ENCODE peak calls at places on chromosomes 11 and 22, in ten cellular contexts. One of them, this sample, is unnamed.

GRCh38 chr11:3126207-3126865 is 38.8 kb downstream of the OSBPL5 start:
- DNase-seq in left ventricle myocardium inferior: peak
- DNase-seq in CD8-positive, alpha-beta T cell: no peak
- DNase-seq in PC-9: no peak
- DNase-seq in Peyer's patch: peak
- DNase-seq in hepatocyte: no peak
- DNase-seq in brain microvascular endothelial cell: no peak
- DNase-seq in ovary: no peak
- DNase-seq in neural progenitor cell: no peak
- DNase-seq in A549: no peak
- DNase-seq in this sample: peak

GRCh38 chr22:17957683-17958082 is 66.7 kb downstream of the MICAL3 start:
- DNase-seq in A549: no peak
- DNase-seq in ovary: no peak
- DNase-seq in hepatocyte: no peak
- DNase-seq in neural progenitor cell: no peak
- DNase-seq in CD8-positive, alpha-beta T cell: no peak
- DNase-seq in brain microvascular endothelial cell: no peak
- DNase-seq in Peyer's patch: no peak
- DNase-seq in PC-9: no peak
- DNase-seq in left ventricle myocardium inferior: no peak
- DNase-seq in this sample: no peak

GRCh38 chr11:17558916-17559315 is 11.9 kb downstream of the OTOG start:
- DNase-seq in neural progenitor cell: no peak
- DNase-seq in CD8-positive, alpha-beta T cell: no peak
- DNase-seq in hepatocyte: no peak
- DNase-seq in PC-9: no peak
- DNase-seq in brain microvascular endothelial cell: no peak
- DNase-seq in A549: no peak
- DNase-seq in left ventricle myocardium inferior: no peak
- DNase-seq in Peyer's patch: no peak
- DNase-seq in ovary: no peak
- DNase-seq in this sample: no peak

GRCh38 chr22:45422237-45422983 is 8.9 kb downstream of the RIBC2 start:
- DNase-seq in ovary: no peak
- DNase-seq in left ventricle myocardium inferior: no peak
- DNase-seq in brain microvascular endothelial cell: no peak
- DNase-seq in CD8-positive, alpha-beta T cell: no peak
- DNase-seq in neural progenitor cell: no peak
- DNase-seq in hepatocyte: no peak
- DNase-seq in A549: no peak
- DNase-seq in Peyer's patch: no peak
- DNase-seq in PC-9: no peak
- DNase-seq in this sample: peak

GRCh38 chr22:39748877-39749276 is 144.7 kb downstream of the ENTHD1 start:
- DNase-seq in PC-9: no peak
- DNase-seq in Peyer's patch: no peak
- DNase-seq in neural progenitor cell: no peak
- DNase-seq in left ventricle myocardium inferior: no peak
- DNase-seq in brain microvascular endothelial cell: no peak
- DNase-seq in CD8-positive, alpha-beta T cell: no peak
- DNase-seq in ovary: no peak
- DNase-seq in A549: no peak
- DNase-seq in hepatocyte: no peak
- DNase-seq in this sample: no peak

GRCh38 chr22:26589845-26590524 is at the start of gene TPST2:
- DNase-seq in brain microvascular endothelial cell: peak
- DNase-seq in PC-9: peak
- DNase-seq in hepatocyte: peak
- DNase-seq in ovary: peak
- DNase-seq in left ventricle myocardium inferior: peak
- DNase-seq in neural progenitor cell: peak
- DNase-seq in A549: peak
- DNase-seq in Peyer's patch: peak
- DNase-seq in CD8-positive, alpha-beta T cell: peak
- DNase-seq in this sample: peak

GRCh38 chr22:46078241-46079092 is 71.9 kb upstream of the PPARA start:
- DNase-seq in Peyer's patch: peak
- DNase-seq in A549: peak
- DNase-seq in brain microvascular endothelial cell: no peak
- DNase-seq in left ventricle myocardium inferior: peak
- DNase-seq in ovary: peak
- DNase-seq in hepatocyte: no peak
- DNase-seq in neural progenitor cell: no peak
- DNase-seq in PC-9: no peak
- DNase-seq in CD8-positive, alpha-beta T cell: no peak
- DNase-seq in this sample: peak

GRCh38 chr22:42437488-42438292 is 5.5 kb upstream of the NFAM1 start:
- DNase-seq in brain microvascular endothelial cell: peak
- DNase-seq in CD8-positive, alpha-beta T cell: peak
- DNase-seq in left ventricle myocardium inferior: peak
- DNase-seq in PC-9: peak
- DNase-seq in hepatocyte: peak
- DNase-seq in ovary: peak
- DNase-seq in A549: peak
- DNase-seq in Peyer's patch: peak
- DNase-seq in neural progenitor cell: peak
- DNase-seq in this sample: peak

GRCh38 chr11:20464566-20464965 is 77.0 kb downstream of the PRMT3 start:
- DNase-seq in brain microvascular endothelial cell: no peak
- DNase-seq in neural progenitor cell: no peak
- DNase-seq in hepatocyte: no peak
- DNase-seq in PC-9: no peak
- DNase-seq in ovary: no peak
- DNase-seq in CD8-positive, alpha-beta T cell: no peak
- DNase-seq in left ventricle myocardium inferior: no peak
- DNase-seq in A549: no peak
- DNase-seq in Peyer's patch: no peak
- DNase-seq in this sample: no peak

GRCh38 chr22:39661842-39662676 is 91.5 kb downstream of the CACNA1I start:
- DNase-seq in brain microvascular endothelial cell: no peak
- DNase-seq in hepatocyte: peak
- DNase-seq in A549: no peak
- DNase-seq in left ventricle myocardium inferior: no peak
- DNase-seq in ovary: no peak
- DNase-seq in CD8-positive, alpha-beta T cell: peak
- DNase-seq in Peyer's patch: peak
- DNase-seq in neural progenitor cell: peak
- DNase-seq in PC-9: peak
- DNase-seq in this sample: no peak

GRCh38 chr11:19193916-19194315 is 7.9 kb downstream of the CSRP3 start:
- DNase-seq in CD8-positive, alpha-beta T cell: no peak
- DNase-seq in hepatocyte: no peak
- DNase-seq in Peyer's patch: no peak
- DNase-seq in ovary: no peak
- DNase-seq in brain microvascular endothelial cell: no peak
- DNase-seq in left ventricle myocardium inferior: no peak
- DNase-seq in neural progenitor cell: no peak
- DNase-seq in A549: no peak
- DNase-seq in PC-9: no peak
- DNase-seq in this sample: no peak

GRCh38 chr11:28110839-28111235 is 2.6 kb downstream of the METTL15 start:
- DNase-seq in CD8-positive, alpha-beta T cell: no peak
- DNase-seq in A549: no peak
- DNase-seq in Peyer's patch: no peak
- DNase-seq in hepatocyte: peak
- DNase-seq in ovary: no peak
- DNase-seq in left ventricle myocardium inferior: no peak
- DNase-seq in PC-9: no peak
- DNase-seq in brain microvascular endothelial cell: no peak
- DNase-seq in neural progenitor cell: no peak
- DNase-seq in this sample: no peak

GRCh38 chr11:88398372-88399140 is 61.0 kb upstream of the CTSC start:
- DNase-seq in A549: peak
- DNase-seq in neural progenitor cell: no peak
- DNase-seq in ovary: no peak
- DNase-seq in PC-9: no peak
- DNase-seq in left ventricle myocardium inferior: no peak
- DNase-seq in CD8-positive, alpha-beta T cell: no peak
- DNase-seq in hepatocyte: no peak
- DNase-seq in Peyer's patch: no peak
- DNase-seq in brain microvascular endothelial cell: peak
- DNase-seq in this sample: no peak

DNA sequence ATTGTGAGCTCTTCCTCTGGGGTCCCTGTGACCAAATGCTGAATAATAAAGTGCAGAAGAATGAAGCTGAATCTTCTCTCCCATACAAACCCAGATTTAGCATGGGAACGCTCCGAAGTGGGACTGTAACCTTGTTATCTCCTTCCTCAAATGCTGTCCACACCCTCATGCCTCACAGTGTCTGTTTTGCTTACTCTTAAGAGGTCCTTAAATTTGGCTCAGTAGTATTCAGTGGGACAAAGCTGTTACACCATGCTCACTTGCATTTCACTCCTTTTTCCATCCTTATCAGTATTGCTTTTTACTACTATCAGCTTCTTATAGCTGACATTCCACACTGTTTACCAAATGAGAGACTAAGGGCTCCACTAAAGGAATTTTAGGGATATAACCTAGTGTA is 13.8 kb upstream of the AMOTL1 start:
- DNase-seq in left ventricle myocardium inferior: no peak
- DNase-seq in CD8-positive, alpha-beta T cell: no peak
- DNase-seq in hepatocyte: no peak
- DNase-seq in neural progenitor cell: no peak
- DNase-seq in brain microvascular endothelial cell: no peak
- DNase-seq in Peyer's patch: no peak
- DNase-seq in A549: no peak
- DNase-seq in PC-9: no peak
- DNase-seq in ovary: no peak
- DNase-seq in this sample: no peak
- TF ChIP-seq CTCF in left ventricle myocardium inferior: no peak
- TF ChIP-seq CTCF in CD8-positive, alpha-beta T cell: no peak
- TF ChIP-seq CTCF in hepatocyte: no peak
- TF ChIP-seq CTCF in neural progenitor cell: no peak
- TF ChIP-seq CTCF in brain microvascular endothelial cell: no peak
- TF ChIP-seq CTCF in Peyer's patch: no peak
- TF ChIP-seq CTCF in A549: no peak
- TF ChIP-seq CTCF in PC-9: no peak
- TF ChIP-seq CTCF in ovary: no peak
- TF ChIP-seq CTCF in this sample: no peak

DNA sequence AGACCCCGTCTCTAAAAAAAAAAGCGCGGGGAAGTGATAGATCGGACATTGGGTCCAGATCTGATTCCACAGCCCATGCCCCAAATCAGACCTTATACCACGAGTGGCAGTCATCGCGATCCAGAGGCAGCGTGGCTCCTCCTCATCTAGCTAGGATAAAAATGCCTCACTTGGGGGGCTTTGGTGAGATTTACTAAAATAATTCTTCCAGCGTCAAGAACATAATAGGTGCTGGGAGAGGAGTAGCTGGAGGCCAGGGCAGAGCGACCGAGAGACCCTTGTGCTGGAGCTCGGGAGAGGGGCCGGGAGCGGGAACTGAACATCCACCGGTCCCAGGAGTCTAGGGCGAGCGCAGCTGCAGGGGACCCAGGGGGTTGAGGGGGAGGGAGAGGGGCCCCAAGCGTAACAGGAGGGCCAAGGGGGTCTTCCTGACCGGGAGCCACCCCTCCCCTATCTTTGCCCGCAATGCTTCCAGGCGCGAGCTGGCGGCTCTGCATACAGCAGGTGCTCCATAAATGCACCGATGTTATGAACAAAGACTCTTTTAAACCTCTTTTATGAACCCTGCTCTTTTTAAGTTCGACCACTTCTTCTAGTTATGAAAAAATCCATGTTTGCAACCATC is 823 bp upstream of the CPT1A start:
- DNase-seq in left ventricle myocardium inferior: no peak
- DNase-seq in neural progenitor cell: no peak
- DNase-seq in PC-9: no peak
- DNase-seq in ovary: no peak
- DNase-seq in CD8-positive, alpha-beta T cell: no peak
- DNase-seq in Peyer's patch: no peak
- DNase-seq in brain microvascular endothelial cell: no peak
- DNase-seq in A549: no peak
- DNase-seq in hepatocyte: no peak
- DNase-seq in this sample: no peak
- H3K27ac ChIP-seq in left ventricle myocardium inferior: peak
- H3K27ac ChIP-seq in neural progenitor cell: no peak
- H3K27ac ChIP-seq in PC-9: no peak
- H3K27ac ChIP-seq in ovary: no peak
- H3K27ac ChIP-seq in CD8-positive, alpha-beta T cell: peak
- H3K27ac ChIP-seq in Peyer's patch: peak
- H3K27ac ChIP-seq in brain microvascular endothelial cell: no peak
- H3K27ac ChIP-seq in A549: no peak
- H3K27ac ChIP-seq in hepatocyte: no peak
- H3K27ac ChIP-seq in this sample: peak

GRCh38 chr11:38330578-38330977 is 1732.5 kb upstream of the RAG2 start:
- DNase-seq in A549: no peak
- DNase-seq in Peyer's patch: no peak
- DNase-seq in brain microvascular endothelial cell: no peak
- DNase-seq in PC-9: no peak
- DNase-seq in hepatocyte: no peak
- DNase-seq in left ventricle myocardium inferior: no peak
- DNase-seq in neural progenitor cell: no peak
- DNase-seq in ovary: no peak
- DNase-seq in CD8-positive, alpha-beta T cell: no peak
- DNase-seq in this sample: no peak
- H3K4me3 ChIP-seq in A549: no peak
- H3K4me3 ChIP-seq in Peyer's patch: no peak
- H3K4me3 ChIP-seq in brain microvascular endothelial cell: no peak
- H3K4me3 ChIP-seq in PC-9: no peak
- H3K4me3 ChIP-seq in hepatocyte: no peak
- H3K4me3 ChIP-seq in left ventricle myocardium inferior: no peak
- H3K4me3 ChIP-seq in neural progenitor cell: no peak
- H3K4me3 ChIP-seq in ovary: no peak
- H3K4me3 ChIP-seq in CD8-positive, alpha-beta T cell: no peak
- H3K4me3 ChIP-seq in this sample: no peak

GRCh38 chr11:63907808-63908530 is 9.0 kb downstream of the RCOR2 start:
- DNase-seq in brain microvascular endothelial cell: no peak
- DNase-seq in CD8-positive, alpha-beta T cell: no peak
- DNase-seq in neural progenitor cell: peak
- DNase-seq in left ventricle myocardium inferior: no peak
- DNase-seq in PC-9: no peak
- DNase-seq in hepatocyte: no peak
- DNase-seq in A549: no peak
- DNase-seq in ovary: peak
- DNase-seq in Peyer's patch: no peak
- DNase-seq in this sample: no peak

GRCh38 chr11:63907063-63907462 is 9.9 kb downstream of the RCOR2 start:
- DNase-seq in ovary: no peak
- DNase-seq in left ventricle myocardium inferior: no peak
- DNase-seq in neural progenitor cell: no peak
- DNase-seq in CD8-positive, alpha-beta T cell: no peak
- DNase-seq in Peyer's patch: no peak
- DNase-seq in A549: no peak
- DNase-seq in hepatocyte: no peak
- DNase-seq in PC-9: no peak
- DNase-seq in brain microvascular endothelial cell: no peak
- DNase-seq in this sample: no peak

GRCh38 chr11:63905179-63905578 is 11.8 kb downstream of the RCOR2 start:
- DNase-seq in hepatocyte: no peak
- DNase-seq in Peyer's patch: no peak
- DNase-seq in CD8-positive, alpha-beta T cell: no peak
- DNase-seq in left ventricle myocardium inferior: no peak
- DNase-seq in A549: no peak
- DNase-seq in ovary: no peak
- DNase-seq in neural progenitor cell: no peak
- DNase-seq in brain microvascular endothelial cell: no peak
- DNase-seq in PC-9: no peak
- DNase-seq in this sample: no peak

GRCh38 chr11:63906087-63906486 is 10.9 kb downstream of the RCOR2 start:
- DNase-seq in CD8-positive, alpha-beta T cell: no peak
- DNase-seq in PC-9: no peak
- DNase-seq in ovary: no peak
- DNase-seq in A549: no peak
- DNase-seq in hepatocyte: no peak
- DNase-seq in left ventricle myocardium inferior: no peak
- DNase-seq in brain microvascular endothelial cell: no peak
- DNase-seq in neural progenitor cell: no peak
- DNase-seq in Peyer's patch: no peak
- DNase-seq in this sample: no peak

GRCh38 chr11:63906585-63906984 is 10.4 kb downstream of the RCOR2 start:
- DNase-seq in left ventricle myocardium inferior: no peak
- DNase-seq in CD8-positive, alpha-beta T cell: peak
- DNase-seq in brain microvascular endothelial cell: no peak
- DNase-seq in hepatocyte: peak
- DNase-seq in A549: no peak
- DNase-seq in Peyer's patch: no peak
- DNase-seq in ovary: no peak
- DNase-seq in PC-9: no peak
- DNase-seq in neural progenitor cell: peak
- DNase-seq in this sample: no peak
- TF ChIP-seq CTCF in left ventricle myocardium inferior: peak
- TF ChIP-seq CTCF in CD8-positive, alpha-beta T cell: peak
- TF ChIP-seq CTCF in brain microvascular endothelial cell: peak
- TF ChIP-seq CTCF in hepatocyte: peak
- TF ChIP-seq CTCF in A549: peak
- TF ChIP-seq CTCF in Peyer's patch: peak
- TF ChIP-seq CTCF in ovary: no peak
- TF ChIP-seq CTCF in PC-9: peak
- TF ChIP-seq CTCF in neural progenitor cell: peak
- TF ChIP-seq CTCF in this sample: peak